ENCODE peak calls at places on chromosomes 3 and 15, in eight cellular contexts. One of them, this sample, is unnamed.

GRCh38 chr3:173932624-173933023 is 535.1 kb downstream of the NLGN1 start:
- DNase-seq in GM12865: no peak
- DNase-seq in foreskin fibroblast: peak
- DNase-seq in heart left ventricle: no peak
- DNase-seq in cardiac fibroblast: peak
- DNase-seq in HFF-Myc: peak
- DNase-seq in uterus: no peak
- DNase-seq in HCT116: no peak
- DNase-seq in this sample: peak

GRCh38 chr15:73631915-73632669 is 1.1 kb downstream of the NPTN start:
- DNase-seq in HFF-Myc: no peak
- DNase-seq in HCT116: no peak
- DNase-seq in uterus: peak
- DNase-seq in heart left ventricle: peak
- DNase-seq in foreskin fibroblast: peak
- DNase-seq in cardiac fibroblast: peak
- DNase-seq in GM12865: peak
- DNase-seq in this sample: peak

GRCh38 chr3:156760333-156760732 is 65.8 kb upstream of the LEKR1 start:
- DNase-seq in uterus: no peak
- DNase-seq in HCT116: no peak
- DNase-seq in heart left ventricle: no peak
- DNase-seq in HFF-Myc: no peak
- DNase-seq in GM12865: peak
- DNase-seq in cardiac fibroblast: no peak
- DNase-seq in foreskin fibroblast: peak
- DNase-seq in this sample: no peak

GRCh38 chr15:25670025-25670554 is 193.0 kb downstream of the ATP10A start:
- DNase-seq in cardiac fibroblast: peak
- DNase-seq in foreskin fibroblast: peak
- DNase-seq in HCT116: no peak
- DNase-seq in uterus: peak
- DNase-seq in GM12865: no peak
- DNase-seq in HFF-Myc: no peak
- DNase-seq in heart left ventricle: peak
- DNase-seq in this sample: peak

GRCh38 chr3:134134240-134134639 is 104.5 kb upstream of the SLCO2A1 start:
- DNase-seq in HCT116: no peak
- DNase-seq in foreskin fibroblast: no peak
- DNase-seq in GM12865: no peak
- DNase-seq in heart left ventricle: no peak
- DNase-seq in HFF-Myc: no peak
- DNase-seq in cardiac fibroblast: no peak
- DNase-seq in uterus: no peak
- DNase-seq in this sample: no peak

GRCh38 chr3:149362361-149362760 is 15.1 kb downstream of the TM4SF1 start:
- DNase-seq in HCT116: no peak
- DNase-seq in foreskin fibroblast: no peak
- DNase-seq in HFF-Myc: no peak
- DNase-seq in heart left ventricle: no peak
- DNase-seq in GM12865: no peak
- DNase-seq in uterus: no peak
- DNase-seq in cardiac fibroblast: no peak
- DNase-seq in this sample: no peak

GRCh38 chr3:27166888-27167287 is 202.3 kb downstream of the NEK10 start:
- DNase-seq in GM12865: no peak
- DNase-seq in heart left ventricle: no peak
- DNase-seq in uterus: no peak
- DNase-seq in HFF-Myc: peak
- DNase-seq in HCT116: no peak
- DNase-seq in foreskin fibroblast: peak
- DNase-seq in cardiac fibroblast: peak
- DNase-seq in this sample: peak

GRCh38 chr15:81887913-81888312 is 157.9 kb downstream of the MEX3B start:
- DNase-seq in HCT116: no peak
- DNase-seq in GM12865: no peak
- DNase-seq in foreskin fibroblast: peak
- DNase-seq in HFF-Myc: peak
- DNase-seq in uterus: peak
- DNase-seq in cardiac fibroblast: peak
- DNase-seq in heart left ventricle: no peak
- DNase-seq in this sample: peak

GRCh38 chr3:69504232-69504631 is 118.3 kb upstream of the FRMD4B start:
- DNase-seq in cardiac fibroblast: peak
- DNase-seq in HFF-Myc: no peak
- DNase-seq in uterus: no peak
- DNase-seq in HCT116: no peak
- DNase-seq in heart left ventricle: no peak
- DNase-seq in foreskin fibroblast: peak
- DNase-seq in GM12865: no peak
- DNase-seq in this sample: peak

GRCh38 chr3:194244167-194244566 is 107.0 kb downstream of the CPN2 start:
- DNase-seq in foreskin fibroblast: no peak
- DNase-seq in uterus: no peak
- DNase-seq in heart left ventricle: no peak
- DNase-seq in HFF-Myc: no peak
- DNase-seq in cardiac fibroblast: no peak
- DNase-seq in HCT116: no peak
- DNase-seq in GM12865: no peak
- DNase-seq in this sample: no peak

GRCh38 chr3:119362940-119363725 is 69.0 kb downstream of the ARHGAP31 start:
- DNase-seq in GM12865: no peak
- DNase-seq in cardiac fibroblast: no peak
- DNase-seq in foreskin fibroblast: no peak
- DNase-seq in HFF-Myc: no peak
- DNase-seq in uterus: no peak
- DNase-seq in HCT116: no peak
- DNase-seq in heart left ventricle: no peak
- DNase-seq in this sample: no peak

GRCh38 chr3:150074697-150075416 is 104.2 kb upstream of the PFN2 start:
- DNase-seq in heart left ventricle: no peak
- DNase-seq in GM12865: peak
- DNase-seq in foreskin fibroblast: no peak
- DNase-seq in HCT116: no peak
- DNase-seq in uterus: peak
- DNase-seq in HFF-Myc: no peak
- DNase-seq in cardiac fibroblast: no peak
- DNase-seq in this sample: no peak

GRCh38 chr3:125351814-125352456 is 23.2 kb downstream of the ZNF148 start:
- DNase-seq in GM12865: peak
- DNase-seq in cardiac fibroblast: peak
- DNase-seq in uterus: no peak
- DNase-seq in HFF-Myc: no peak
- DNase-seq in foreskin fibroblast: peak
- DNase-seq in HCT116: no peak
- DNase-seq in heart left ventricle: no peak
- DNase-seq in this sample: peak

GRCh38 chr3:105466495-105467080 is 99.9 kb downstream of the ALCAM start:
- DNase-seq in HCT116: no peak
- DNase-seq in GM12865: no peak
- DNase-seq in uterus: no peak
- DNase-seq in foreskin fibroblast: no peak
- DNase-seq in heart left ventricle: no peak
- DNase-seq in cardiac fibroblast: no peak
- DNase-seq in HFF-Myc: no peak
- DNase-seq in this sample: peak

GRCh38 chr3:64399205-64399800 is 174.0 kb upstream of the PRICKLE2 start:
- DNase-seq in uterus: peak
- DNase-seq in GM12865: peak
- DNase-seq in heart left ventricle: no peak
- DNase-seq in cardiac fibroblast: peak
- DNase-seq in HCT116: peak
- DNase-seq in HFF-Myc: peak
- DNase-seq in foreskin fibroblast: peak
- DNase-seq in this sample: peak
- TF ChIP-seq CTCF in uterus: peak
- TF ChIP-seq CTCF in GM12865: peak
- TF ChIP-seq CTCF in heart left ventricle: peak
- TF ChIP-seq CTCF in cardiac fibroblast: peak
- TF ChIP-seq CTCF in HCT116: peak
- TF ChIP-seq CTCF in HFF-Myc: peak
- TF ChIP-seq CTCF in foreskin fibroblast: peak
- TF ChIP-seq CTCF in this sample: peak

GRCh38 chr3:152197937-152198336 is 70.8 kb upstream of the MBNL1 start:
- DNase-seq in uterus: no peak
- DNase-seq in foreskin fibroblast: no peak
- DNase-seq in GM12865: peak
- DNase-seq in heart left ventricle: no peak
- DNase-seq in HFF-Myc: no peak
- DNase-seq in HCT116: no peak
- DNase-seq in cardiac fibroblast: no peak
- DNase-seq in this sample: no peak

GRCh38 chr3:152196782-152197181 is 71.9 kb upstream of the MBNL1 start:
- DNase-seq in foreskin fibroblast: no peak
- DNase-seq in heart left ventricle: no peak
- DNase-seq in HCT116: no peak
- DNase-seq in cardiac fibroblast: no peak
- DNase-seq in GM12865: peak
- DNase-seq in HFF-Myc: no peak
- DNase-seq in uterus: no peak
- DNase-seq in this sample: peak

GRCh38 chr3:152199069-152199838 is 69.5 kb upstream of the MBNL1 start:
- DNase-seq in cardiac fibroblast: no peak
- DNase-seq in HCT116: no peak
- DNase-seq in GM12865: peak
- DNase-seq in HFF-Myc: no peak
- DNase-seq in uterus: no peak
- DNase-seq in heart left ventricle: no peak
- DNase-seq in foreskin fibroblast: no peak
- DNase-seq in this sample: no peak

GRCh38 chr3:152197451-152197850 is 71.3 kb upstream of the MBNL1 start:
- DNase-seq in HCT116: no peak
- DNase-seq in foreskin fibroblast: peak
- DNase-seq in GM12865: peak
- DNase-seq in uterus: no peak
- DNase-seq in cardiac fibroblast: peak
- DNase-seq in heart left ventricle: no peak
- DNase-seq in HFF-Myc: no peak
- DNase-seq in this sample: peak

GRCh38 chr3:152198655-152199054 is 70.1 kb upstream of the MBNL1 start:
- DNase-seq in HFF-Myc: no peak
- DNase-seq in heart left ventricle: no peak
- DNase-seq in cardiac fibroblast: no peak
- DNase-seq in HCT116: no peak
- DNase-seq in GM12865: peak
- DNase-seq in uterus: no peak
- DNase-seq in foreskin fibroblast: no peak
- DNase-seq in this sample: no peak
- H3K4me3 ChIP-seq in HFF-Myc: no peak
- H3K4me3 ChIP-seq in heart left ventricle: no peak
- H3K4me3 ChIP-seq in cardiac fibroblast: no peak
- H3K4me3 ChIP-seq in HCT116: no peak
- H3K4me3 ChIP-seq in GM12865: peak
- H3K4me3 ChIP-seq in uterus: no peak
- H3K4me3 ChIP-seq in foreskin fibroblast: no peak
- H3K4me3 ChIP-seq in this sample: no peak

GRCh38 chr3:51391075-51391565 is at the start of gene RBM15B:
- DNase-seq in foreskin fibroblast: peak
- DNase-seq in heart left ventricle: peak
- DNase-seq in GM12865: peak
- DNase-seq in cardiac fibroblast: peak
- DNase-seq in uterus: peak
- DNase-seq in HCT116: peak
- DNase-seq in HFF-Myc: peak
- DNase-seq in this sample: peak
- TF ChIP-seq CTCF in foreskin fibroblast: peak
- TF ChIP-seq CTCF in heart left ventricle: no peak
- TF ChIP-seq CTCF in GM12865: peak
- TF ChIP-seq CTCF in cardiac fibroblast: peak
- TF ChIP-seq CTCF in uterus: peak
- TF ChIP-seq CTCF in HCT116: no peak
- TF ChIP-seq CTCF in HFF-Myc: peak
- TF ChIP-seq CTCF in this sample: peak

DNA sequence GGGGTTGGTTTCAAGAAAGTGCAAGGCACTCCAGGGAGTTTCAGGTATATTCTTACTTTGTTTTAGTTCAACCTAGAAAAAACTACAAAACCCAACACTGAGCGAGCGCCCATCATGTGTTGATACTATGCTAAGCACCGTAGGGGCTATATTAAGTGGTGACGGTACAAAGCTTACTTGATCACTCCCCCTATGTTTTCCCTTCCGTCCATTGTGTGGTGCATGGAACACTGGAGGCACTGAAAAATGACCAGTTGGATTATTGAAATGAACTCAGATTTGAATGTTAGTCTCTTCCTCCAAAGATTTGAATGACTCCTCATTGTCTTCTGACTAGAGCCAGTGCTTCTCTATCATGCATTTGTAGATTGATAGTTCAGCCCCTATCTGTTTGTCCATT is 6.6 kb downstream of the MYZAP start:
- DNase-seq in cardiac fibroblast: no peak
- DNase-seq in GM12865: no peak
- DNase-seq in uterus: no peak
- DNase-seq in HCT116: no peak
- DNase-seq in HFF-Myc: no peak
- DNase-seq in heart left ventricle: no peak
- DNase-seq in foreskin fibroblast: no peak
- DNase-seq in this sample: no peak
- H3K4me3 ChIP-seq in cardiac fibroblast: no peak
- H3K4me3 ChIP-seq in GM12865: no peak
- H3K4me3 ChIP-seq in uterus: no peak
- H3K4me3 ChIP-seq in HCT116: no peak
- H3K4me3 ChIP-seq in HFF-Myc: no peak
- H3K4me3 ChIP-seq in heart left ventricle: peak
- H3K4me3 ChIP-seq in foreskin fibroblast: no peak
- H3K4me3 ChIP-seq in this sample: no peak

GRCh38 chr15:78012643-78013077 is 64.9 kb downstream of the TBC1D2B start:
- DNase-seq in uterus: no peak
- DNase-seq in cardiac fibroblast: no peak
- DNase-seq in HCT116: no peak
- DNase-seq in GM12865: no peak
- DNase-seq in foreskin fibroblast: no peak
- DNase-seq in HFF-Myc: no peak
- DNase-seq in heart left ventricle: no peak
- DNase-seq in this sample: no peak
- TF ChIP-seq CTCF in uterus: no peak
- TF ChIP-seq CTCF in cardiac fibroblast: no peak
- TF ChIP-seq CTCF in HCT116: no peak
- TF ChIP-seq CTCF in GM12865: no peak
- TF ChIP-seq CTCF in foreskin fibroblast: no peak
- TF ChIP-seq CTCF in HFF-Myc: no peak
- TF ChIP-seq CTCF in heart left ventricle: no peak
- TF ChIP-seq CTCF in this sample: no peak

This sample was measured in fibroblast of the aortic adventitia.